ENCODE peak calls at places on chromosomes 3 and 15, in six cellular contexts. P, W, A, T, R and H are unnamed samples.

GRCh38 chr3:139202226-139202958 is 141.4 kb upstream of the MRPS22 start:
- DNase-seq in P (no peak), T (no peak), R (no peak), W (no peak), A (peak), H (no peak)

GRCh38 chr3:56702487-56703315 is 19.6 kb upstream of the TASOR start:
- DNase-seq in R (peak), W (peak), P (peak), A (no peak), T (no peak), H (no peak)

GRCh38 chr15:26773917-26774316 is 1.1 kb upstream of the GABRB3 start:
- DNase-seq in W (no peak), R (no peak), A (no peak), T (no peak), P (no peak), H (no peak)

GRCh38 chr3:149448331-149448831 is 26.1 kb upstream of the TM4SF4 start:
- DNase-seq in W (peak), T (no peak), A (no peak), P (no peak), R (peak), H (no peak)

GRCh38 chr3:37301980-37302379 is 127.6 kb upstream of the LRRFIP2 start:
- DNase-seq in R (no peak), P (no peak), A (no peak), W (no peak), T (no peak), H (no peak)

GRCh38 chr15:83219026-83219425 is 11.4 kb upstream of the HDGFL3 start:
- DNase-seq in A (no peak), W (no peak), P (no peak), T (no peak), R (peak), H (no peak)

GRCh38 chr3:46276497-46277099 is 34.3 kb downstream of the CCR3 start:
- DNase-seq in A (peak), W (peak), R (peak), T (peak), P (peak), H (peak)

GRCh38 chr3:13671536-13672233 is 122.8 kb downstream of the FBLN2 start:
- DNase-seq in W (no peak), T (no peak), P (no peak), A (no peak), R (no peak), H (no peak)

GRCh38 chr3:13788522-13789424 is 91.1 kb downstream of the WNT7A start:
- DNase-seq in R (no peak), T (no peak), W (peak), A (no peak), P (no peak), H (no peak)

GRCh38 chr3:23926736-23927135 is 9.8 kb downstream of the RPL15 start:
- DNase-seq in R (no peak), W (peak), P (no peak), A (no peak), T (no peak), H (no peak)

GRCh38 chr3:123008808-123009207 is 18.8 kb downstream of the SEMA5B start:
- DNase-seq in R (no peak), P (no peak), A (no peak), T (no peak), W (no peak), H (no peak)

GRCh38 chr3:6504385-6504784 is 356.5 kb upstream of the GRM7 start:
- DNase-seq in T (no peak), P (no peak), W (no peak), A (no peak), R (no peak), H (no peak)

GRCh38 chr3:179069762-179070390 is 1.7 kb downstream of the ZMAT3 start:
- DNase-seq in A (no peak), R (no peak), P (no peak), W (peak), T (no peak), H (no peak)

GRCh38 chr3:19471147-19471546 is 322.8 kb downstream of the KCNH8 start:
- DNase-seq in A (no peak), R (no peak), W (no peak), P (no peak), T (no peak), H (no peak)

GRCh38 chr3:79085166-79085565 is 682.6 kb downstream of the ROBO1 start:
- DNase-seq in P (no peak), A (no peak), W (peak), T (no peak), R (no peak), H (no peak)

GRCh38 chr15:85620321-85621044 is 174.2 kb downstream of the KLHL25 start:
- DNase-seq in T (peak), P (no peak), W (peak), R (no peak), A (no peak), H (no peak)

GRCh38 chr15:45203182-45203581 is 15.4 kb upstream of the SHF start:
- DNase-seq in T (no peak), P (no peak), A (no peak), W (peak), R (no peak), H (no peak)

GRCh38 chr3:100562224-100562857 is 47.1 kb upstream of the ADGRG7 start:
- DNase-seq in T (no peak), W (no peak), A (no peak), R (no peak), P (no peak), H (no peak)

GRCh38 chr3:10580426-10580825 is 75.0 kb upstream of the ATP2B2 start:
- DNase-seq in W (no peak), R (no peak), T (no peak), P (no peak), A (no peak), H (no peak)

GRCh38 chr3:72353236-72354105 is 494.8 kb downstream of the SHQ1 start:
- DNase-seq in A (peak), R (no peak), P (no peak), W (no peak), T (no peak), H (no peak)

GRCh38 chr15:35657679-35658201 is 111.8 kb upstream of the DPH6 start:
- DNase-seq in W (peak), A (no peak), P (no peak), R (peak), T (no peak), H (no peak)

GRCh38 chr3:153289334-153289808 is 127.3 kb downstream of the RAP2B start:
- DNase-seq in P (no peak), W (no peak), A (no peak), R (peak), T (no peak), H (no peak)

GRCh38 chr3:127035672-127036071 is 52.8 kb downstream of the PLXNA1 start:
- DNase-seq in R (peak), T (no peak), A (no peak), W (peak), P (no peak), H (no peak)

GRCh38 chr3:170614214-170614966 is 28.5 kb upstream of the SLC7A14 start:
- DNase-seq in T (no peak), A (no peak), W (peak), R (peak), P (no peak), H (no peak)

GRCh38 chr3:75332784-75333183 is 331.3 kb upstream of the FRG2C start:
- DNase-seq in P (no peak), W (no peak), T (no peak), A (no peak), R (no peak), H (no peak)

GRCh38 chr3:52088445-52089367 is 32.3 kb upstream of the DUSP7 start:
- DNase-seq in A (peak), W (peak), R (no peak), P (no peak), T (no peak), H (no peak)

GRCh38 chr3:195011231-195011834 is 259.6 kb downstream of the XXYLT1 start:
- DNase-seq in R (no peak), W (no peak), T (no peak), P (no peak), A (peak), H (no peak)

GRCh38 chr15:61195116-61196002 is 33.7 kb downstream of the RORA start:
- DNase-seq in A (no peak), W (peak), R (peak), P (no peak), T (no peak), H (no peak)